ENCODE peak calls at places on chromosome 4, in six cellular contexts. M is HCT116, F is GM12878, O is K562, X is HepG2, D is H1. Z is an unnamed sample.

GRCh38 chr4:83114576-83114975 is at the start of gene PLAC8:
- DNase-seq in M (no peak), F (peak), O (no peak), X (peak), D (no peak), Z (no peak)

GRCh38 chr4:109985993-109986640 is 73.4 kb downstream of the EGF start:
- DNase-seq in M (no peak), F (no peak), O (no peak), X (no peak), D (no peak), Z (no peak)

GRCh38 chr4:156388826-156389225 is 435.2 kb upstream of the CTSO start:
- DNase-seq in M (no peak), F (no peak), O (no peak), X (no peak), D (no peak), Z (no peak)

GRCh38 chr4:83582289-83582756 is 46.4 kb downstream of the GPAT3 start:
- DNase-seq in M (no peak), F (no peak), O (no peak), X (no peak), D (no peak), Z (no peak)

GRCh38 chr4:94413085-94413685 is 38.6 kb upstream of the PDLIM5 start:
- DNase-seq in M (no peak), F (no peak), O (no peak), X (no peak), D (no peak), Z (no peak)

GRCh38 chr4:74451214-74451661 is 6.3 kb downstream of the AREG start:
- DNase-seq in M (no peak), F (no peak), O (peak), X (peak), D (no peak), Z (peak)

GRCh38 chr4:4667643-4668081 is 125.8 kb upstream of the STX18 start:
- DNase-seq in M (no peak), F (no peak), O (no peak), X (no peak), D (no peak), Z (peak)

GRCh38 chr4:166301266-166301665 is 428.2 kb downstream of the TLL1 start:
- DNase-seq in M (no peak), F (no peak), O (no peak), X (no peak), D (no peak), Z (no peak)

GRCh38 chr4:144709793-144710525 is 64.0 kb downstream of the HHIP start:
- DNase-seq in M (peak), F (no peak), O (no peak), X (no peak), D (no peak), Z (no peak)

GRCh38 chr4:125938541-125938940 is 623.8 kb downstream of the FAT4 start:
- DNase-seq in M (no peak), F (no peak), O (no peak), X (no peak), D (no peak), Z (no peak)

GRCh38 chr4:52111995-52112394 is 60.9 kb downstream of the SPATA18 start:
- DNase-seq in M (no peak), F (no peak), O (no peak), X (no peak), D (no peak), Z (no peak)

GRCh38 chr4:28092610-28093009 is 1232.0 kb downstream of the STIM2 start:
- DNase-seq in M (peak), F (no peak), O (no peak), X (no peak), D (no peak), Z (no peak)

GRCh38 chr4:31793907-31794306 is 1073.7 kb downstream of the PCDH7 start:
- DNase-seq in M (no peak), F (no peak), O (no peak), X (no peak), D (no peak), Z (no peak)

GRCh38 chr4:98804403-98804802 is 124.5 kb downstream of the EIF4E start:
- DNase-seq in M (no peak), F (no peak), O (no peak), X (no peak), D (no peak), Z (no peak)

GRCh38 chr4:25787891-25788331 is 74.9 kb downstream of the SEL1L3 start:
- DNase-seq in M (no peak), F (no peak), O (no peak), X (peak), D (no peak), Z (no peak)

GRCh38 chr4:77075869-77076801 is at the start of gene CCNI:
- DNase-seq in M (peak), F (peak), O (peak), X (peak), D (peak), Z (peak)

GRCh38 chr4:174672276-174672675 is 150.0 kb upstream of the HPGD start:
- DNase-seq in M (no peak), F (no peak), O (no peak), X (no peak), D (no peak), Z (no peak)

GRCh38 chr4:174665799-174666198 is 143.5 kb upstream of the HPGD start:
- DNase-seq in M (no peak), F (no peak), O (no peak), X (no peak), D (no peak), Z (no peak)

GRCh38 chr4:174674305-174674840 is 152.1 kb upstream of the HPGD start:
- DNase-seq in M (no peak), F (no peak), O (no peak), X (no peak), D (no peak), Z (no peak)

DNA sequence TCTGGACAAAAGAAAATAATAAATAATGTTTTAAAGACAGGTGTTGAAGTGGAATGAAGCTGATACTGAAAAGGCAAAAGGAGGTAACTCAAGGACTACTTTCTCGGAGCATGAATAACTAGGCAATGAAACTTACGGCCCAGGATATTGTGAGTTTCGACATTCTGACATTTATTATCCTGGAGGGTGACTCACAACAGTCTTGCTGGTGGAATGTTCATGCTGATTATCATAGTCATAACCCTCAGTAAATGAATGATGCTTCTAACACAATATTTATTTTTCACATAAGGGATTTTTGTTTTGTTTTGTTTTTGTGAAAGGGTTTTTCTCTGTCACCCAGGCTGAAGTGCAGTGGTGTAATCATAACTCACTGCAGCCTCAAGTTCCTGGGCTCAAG is 147.0 kb upstream of the HPGD start:
- DNase-seq in M (no peak), F (no peak), O (no peak), X (no peak), D (no peak), Z (no peak)
- TF ChIP-seq ZNF274 in M (no peak), F (no peak), O (no peak), X (no peak), D (no peak), Z (no peak)

GRCh38 chr4:108730579-108730978 is 32.3 kb downstream of the ETNPPL start:
- DNase-seq in M (no peak), F (no peak), O (no peak), X (peak), D (no peak), Z (no peak)
- TF ChIP-seq ZNF274 in M (no peak), F (no peak), O (no peak), X (no peak), D (no peak), Z (no peak)

GRCh38 chr4:54958236-54958635 is 167.2 kb downstream of the KDR start:
- DNase-seq in M (no peak), F (no peak), O (no peak), X (no peak), D (no peak), Z (no peak)

GRCh38 chr4:54961357-54961975 is 163.9 kb downstream of the KDR start:
- DNase-seq in M (peak), F (no peak), O (peak), X (no peak), D (no peak), Z (no peak)

GRCh38 chr4:54954656-54955388 is 170.6 kb downstream of the KDR start:
- DNase-seq in M (no peak), F (no peak), O (no peak), X (no peak), D (no peak), Z (no peak)

GRCh38 chr4:54959656-54960055 is 165.7 kb downstream of the KDR start:
- DNase-seq in M (no peak), F (no peak), O (no peak), X (no peak), D (no peak), Z (no peak)
- TF ChIP-seq ZNF274 in M (no peak), F (no peak), O (no peak), X (no peak), D (no peak), Z (no peak)

GRCh38 chr4:107930821-107931774 is at the start of gene CYP2U1:
- DNase-seq in M (peak), F (no peak), O (peak), X (peak), D (peak), Z (peak)

GRCh38 chr4:107935246-107935645 is 3.9 kb downstream of the CYP2U1 start:
- DNase-seq in M (no peak), F (no peak), O (no peak), X (no peak), D (no peak), Z (no peak)

GRCh38 chr4:107937040-107937439 is 5.7 kb downstream of the CYP2U1 start:
- DNase-seq in M (no peak), F (no peak), O (no peak), X (no peak), D (no peak), Z (no peak)

DNA sequence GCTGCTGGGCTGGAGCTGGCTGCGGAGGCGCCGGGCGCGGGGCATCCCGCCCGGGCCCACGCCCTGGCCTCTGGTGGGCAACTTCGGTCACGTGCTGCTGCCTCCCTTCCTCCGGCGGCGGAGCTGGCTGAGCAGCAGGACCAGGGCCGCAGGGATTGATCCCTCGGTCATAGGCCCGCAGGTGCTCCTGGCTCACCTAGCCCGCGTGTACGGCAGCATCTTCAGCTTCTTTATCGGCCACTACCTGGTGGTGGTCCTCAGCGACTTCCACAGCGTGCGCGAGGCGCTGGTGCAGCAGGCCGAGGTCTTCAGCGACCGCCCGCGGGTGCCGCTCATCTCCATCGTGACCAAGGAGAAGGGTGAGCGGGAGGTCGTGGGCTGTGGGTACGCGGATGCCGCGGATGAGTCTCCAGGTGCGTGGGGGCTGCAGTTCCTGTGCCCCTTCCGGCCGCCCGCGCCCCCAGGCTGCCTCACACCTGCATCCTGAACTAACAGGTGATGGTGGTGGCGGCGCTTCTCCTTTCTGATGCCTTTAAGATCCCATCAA is 499 bp downstream of the CYP2U1 start:
- DNase-seq in M (no peak), F (no peak), O (no peak), X (no peak), D (no peak), Z (no peak)
- TF ChIP-seq ZNF274 in M (no peak), F (no peak), O (no peak), X (no peak), D (no peak), Z (no peak)

GRCh38 chr4:1133033-1133432 is 19.7 kb upstream of the RNF212 start:
- DNase-seq in M (no peak), F (no peak), O (no peak), X (no peak), D (no peak), Z (no peak)

GRCh38 chr4:1137850-1138249 is 24.5 kb upstream of the RNF212 start:
- DNase-seq in M (no peak), F (no peak), O (no peak), X (no peak), D (no peak), Z (no peak)

GRCh38 chr4:1136028-1136427 is 22.7 kb upstream of the RNF212 start:
- DNase-seq in M (no peak), F (no peak), O (no peak), X (no peak), D (no peak), Z (no peak)

GRCh38 chr4:1137063-1137771 is 23.9 kb upstream of the RNF212 start:
- DNase-seq in M (no peak), F (peak), O (no peak), X (no peak), D (no peak), Z (no peak)
- TF ChIP-seq ZNF274 in M (no peak), F (no peak), O (no peak), X (no peak), D (no peak), Z (no peak)

GRCh38 chr4:61984260-61984909 is 784.3 kb downstream of the ADGRL3 start:
- DNase-seq in M (no peak), F (no peak), O (no peak), X (no peak), D (no peak), Z (no peak)
- TF ChIP-seq ZNF274 in M (no peak), F (no peak), O (no peak), X (no peak), D (no peak), Z (no peak)

GRCh38 chr4:138911903-138912713 is 103.5 kb upstream of the NOCT start:
- DNase-seq in M (no peak), F (no peak), O (no peak), X (no peak), D (no peak), Z (no peak)
- TF ChIP-seq ZNF274 in M (no peak), F (no peak), O (no peak), X (no peak), D (no peak), Z (no peak)

DNA sequence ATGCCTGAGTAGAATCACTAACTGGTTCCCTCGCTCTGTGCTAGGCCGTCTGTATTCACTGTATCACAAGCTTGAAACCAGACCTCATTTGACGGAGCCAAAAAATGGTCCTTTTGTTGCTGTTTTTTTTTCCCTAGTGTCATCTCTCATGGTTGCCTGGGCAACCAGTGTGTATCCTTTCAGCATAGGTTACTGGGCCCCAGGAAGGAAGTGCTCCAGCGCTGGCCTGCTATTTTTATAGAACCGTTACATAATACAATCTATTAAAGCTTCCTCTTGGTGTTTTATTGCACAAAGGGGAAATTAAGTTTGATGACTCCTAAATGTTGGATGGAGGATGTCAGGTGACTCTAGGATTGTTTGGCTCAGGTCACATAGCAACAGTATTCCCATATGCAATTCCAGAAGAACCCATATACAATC is 220.4 kb downstream of the SPRY1 start:
- DNase-seq in M (no peak), F (no peak), O (no peak), X (no peak), D (no peak), Z (peak)
- TF ChIP-seq ZNF274 in M (no peak), F (no peak), O (no peak), X (no peak), D (no peak), Z (no peak)

Z was measured in NT2/D1.